ENCODE peak calls at places on chromosome 3, in eight cellular contexts. G is GM04504, A is NCI-H2081 treated with DMSO at 0.1 percent for 48 hours, N is germinal center, S is BE2C, H is posterior cingulate gyrus, R is AG04450, O is cardiac fibroblast. L is an unnamed sample.

GRCh38 chr3:123028233-123028828 is 768 bp upstream of the SEMA5B start:
- DNase-seq in G (peak), A (peak), N (peak), S (peak), H (no peak), R (peak), O (peak), L (peak)

GRCh38 chr3:63864008-63864871 is 573 bp downstream of the ATXN7 start:
- DNase-seq in G (no peak), A (no peak), N (peak), S (peak), H (peak), R (no peak), O (peak), L (no peak)

GRCh38 chr3:100125539-100125938 is 11.2 kb upstream of the FILIP1L start:
- DNase-seq in G (no peak), A (no peak), N (no peak), S (no peak), H (no peak), R (no peak), O (no peak), L (no peak)

GRCh38 chr3:157369712-157370447 is 66.8 kb upstream of the PTX3 start:
- DNase-seq in G (no peak), A (peak), N (no peak), S (no peak), H (no peak), R (no peak), O (peak), L (no peak)

GRCh38 chr3:14303336-14304100 is 98.9 kb upstream of the SLC6A6 start:
- DNase-seq in G (no peak), A (no peak), N (no peak), S (no peak), H (no peak), R (no peak), O (peak), L (no peak)

GRCh38 chr3:56812749-56813655 is 11.3 kb upstream of the ARHGEF3 start:
- DNase-seq in G (no peak), A (no peak), N (no peak), S (no peak), H (no peak), R (no peak), O (peak), L (no peak)

GRCh38 chr3:38960953-38961622 is 90.7 kb downstream of the SCN11A start:
- DNase-seq in G (peak), A (peak), N (peak), S (peak), H (peak), R (no peak), O (peak), L (peak)

GRCh38 chr3:124364230-124365022 is 365.8 kb upstream of the UMPS start:
- DNase-seq in G (no peak), A (no peak), N (no peak), S (peak), H (no peak), R (no peak), O (no peak), L (no peak)

GRCh38 chr3:85476891-85477495 is 518.2 kb downstream of the CADM2 start:
- DNase-seq in G (no peak), A (no peak), N (no peak), S (peak), H (no peak), R (no peak), O (no peak), L (no peak)

GRCh38 chr3:105355355-105356063 is 11.2 kb upstream of the ALCAM start:
- DNase-seq in G (no peak), A (no peak), N (no peak), S (peak), H (no peak), R (no peak), O (no peak), L (no peak)

GRCh38 chr3:39809181-39809994 is at the start of gene MYRIP:
- DNase-seq in G (no peak), A (peak), N (peak), S (peak), H (peak), R (no peak), O (peak), L (peak)

GRCh38 chr3:195238626-195239118 is 32.3 kb downstream of the XXYLT1 start:
- DNase-seq in G (no peak), A (no peak), N (no peak), S (no peak), H (no peak), R (no peak), O (peak), L (no peak)

GRCh38 chr3:65883614-65884013 is 155.1 kb downstream of the MAGI1 start:
- DNase-seq in G (no peak), A (peak), N (no peak), S (no peak), H (no peak), R (no peak), O (peak), L (peak)

GRCh38 chr3:179713643-179714090 is 60.8 kb downstream of the USP13 start:
- DNase-seq in G (peak), A (no peak), N (no peak), S (no peak), H (no peak), R (peak), O (peak), L (no peak)